ENCODE peak calls at places on chromosomes 12 and 14, in ten cellular contexts. T is ovary, V is Panc1, G is RWPE2, Y is neural crest cell, L is kidney epithelial cell, N is fibroblast of lung, J is stomach, P is GM12865, X is RWPE1. F is an unnamed sample.

GRCh38 chr12:55727643-55728184 is 1.1 kb downstream of the CD63 start:
- DNase-seq in T (peak), V (no peak), G (no peak), Y (no peak), L (no peak), N (peak), J (peak), P (no peak), X (no peak), F (no peak)

GRCh38 chr12:52258335-52258901 is 16.0 kb upstream of the KRT86 start:
- DNase-seq in T (no peak), V (no peak), G (peak), Y (peak), L (no peak), N (peak), J (peak), P (no peak), X (no peak), F (peak)

GRCh38 chr14:43183916-43184315 is 1323.2 kb downstream of the FSCB start:
- DNase-seq in T (no peak), V (no peak), G (no peak), Y (no peak), L (no peak), N (no peak), J (no peak), P (no peak), X (no peak), F (no peak)

GRCh38 chr12:17035372-17035771 is 429.4 kb upstream of the LMO3 start:
- DNase-seq in T (no peak), V (no peak), G (no peak), Y (no peak), L (no peak), N (no peak), J (no peak), P (no peak), X (no peak), F (no peak)

GRCh38 chr14:29222671-29223268 is 456.2 kb downstream of the FOXG1 start:
- DNase-seq in T (no peak), V (peak), G (no peak), Y (no peak), L (no peak), N (peak), J (no peak), P (peak), X (peak), F (no peak)

GRCh38 chr12:106139422-106140141 is 828 bp upstream of the NUAK1 start:
- DNase-seq in T (peak), V (no peak), G (peak), Y (peak), L (no peak), N (peak), J (peak), P (peak), X (peak), F (no peak)

GRCh38 chr14:38627163-38627562 is 371.3 kb upstream of the CLEC14A start:
- DNase-seq in T (no peak), V (no peak), G (peak), Y (no peak), L (no peak), N (no peak), J (no peak), P (no peak), X (no peak), F (no peak)

GRCh38 chr14:22432348-22432976 is 156.6 kb downstream of the DAD1 start:
- DNase-seq in T (peak), V (peak), G (no peak), Y (no peak), L (peak), N (peak), J (peak), P (peak), X (peak), F (no peak)

GRCh38 chr12:100371146-100371545 is 14.3 kb downstream of the SLC17A8 start:
- DNase-seq in T (no peak), V (no peak), G (no peak), Y (no peak), L (no peak), N (no peak), J (no peak), P (no peak), X (no peak), F (no peak)

GRCh38 chr12:81176796-81177195 is 98.9 kb downstream of the ACSS3 start:
- DNase-seq in T (no peak), V (no peak), G (no peak), Y (no peak), L (no peak), N (peak), J (no peak), P (no peak), X (no peak), F (no peak)

GRCh38 chr14:24130380-24130716 is at the start of gene FITM1:
- DNase-seq in T (no peak), V (no peak), G (no peak), Y (no peak), L (no peak), N (no peak), J (no peak), P (no peak), X (no peak), F (no peak)

GRCh38 chr12:70190252-70191010 is 52.8 kb upstream of the CNOT2 start:
- DNase-seq in T (no peak), V (no peak), G (no peak), Y (no peak), L (no peak), N (peak), J (no peak), P (no peak), X (peak), F (no peak)

GRCh38 chr14:93083898-93084297 is 31.8 kb downstream of the ITPK1 start:
- DNase-seq in T (no peak), V (no peak), G (no peak), Y (no peak), L (no peak), N (no peak), J (no peak), P (no peak), X (no peak), F (no peak)

GRCh38 chr12:66898700-66899469 is 220.0 kb upstream of the GRIP1 start:
- DNase-seq in T (no peak), V (no peak), G (no peak), Y (no peak), L (no peak), N (no peak), J (no peak), P (no peak), X (no peak), F (no peak)

GRCh38 chr12:49783917-49784676 is 42.7 kb downstream of the TMBIM6 start:
- DNase-seq in T (no peak), V (no peak), G (no peak), Y (no peak), L (no peak), N (peak), J (no peak), P (no peak), X (no peak), F (no peak)

GRCh38 chr14:34843011-34843554 is 32.1 kb downstream of the BAZ1A start:
- DNase-seq in T (no peak), V (no peak), G (peak), Y (no peak), L (peak), N (peak), J (no peak), P (peak), X (peak), F (peak)

GRCh38 chr12:5988088-5988487 is 43.0 kb upstream of the ANO2 start:
- DNase-seq in T (no peak), V (no peak), G (no peak), Y (no peak), L (no peak), N (no peak), J (no peak), P (no peak), X (no peak), F (no peak)

GRCh38 chr12:104662908-104663307 is 206.2 kb downstream of the CHST11 start:
- DNase-seq in T (no peak), V (no peak), G (no peak), Y (no peak), L (no peak), N (no peak), J (no peak), P (no peak), X (no peak), F (no peak)

GRCh38 chr12:108640802-108641445 is 7.2 kb upstream of the SELPLG start:
- DNase-seq in T (peak), V (no peak), G (no peak), Y (no peak), L (no peak), N (peak), J (peak), P (no peak), X (no peak), F (no peak)

GRCh38 chr12:45966486-45966885 is 23.9 kb downstream of the SCAF11 start:
- DNase-seq in T (no peak), V (no peak), G (no peak), Y (no peak), L (peak), N (peak), J (no peak), P (no peak), X (peak), F (no peak)

GRCh38 chr14:86420131-86420530 is 890.2 kb downstream of the FLRT2 start:
- DNase-seq in T (no peak), V (no peak), G (no peak), Y (no peak), L (no peak), N (no peak), J (no peak), P (no peak), X (no peak), F (no peak)

GRCh38 chr14:86423212-86423611 is 893.3 kb downstream of the FLRT2 start:
- DNase-seq in T (no peak), V (no peak), G (no peak), Y (no peak), L (no peak), N (no peak), J (no peak), P (no peak), X (no peak), F (no peak)
- TF ChIP-seq CTCF in T (no peak), V (no peak), G (no peak), Y (no peak), L (no peak), N (no peak), J (no peak), P (no peak), X (no peak), F (no peak)

GRCh38 chr12:98224584-98225221 is 290.7 kb upstream of the TMPO start:
- DNase-seq in T (no peak), V (no peak), G (no peak), Y (no peak), L (no peak), N (no peak), J (no peak), P (peak), X (no peak), F (peak)

GRCh38 chr12:98228619-98229538 is 286.5 kb upstream of the TMPO start:
- DNase-seq in T (no peak), V (no peak), G (no peak), Y (no peak), L (no peak), N (no peak), J (no peak), P (no peak), X (no peak), F (no peak)

GRCh38 chr12:98232753-98233385 is 282.5 kb upstream of the TMPO start:
- DNase-seq in T (no peak), V (no peak), G (no peak), Y (no peak), L (no peak), N (peak), J (no peak), P (no peak), X (no peak), F (no peak)

GRCh38 chr12:98229539-98229921 is 285.9 kb upstream of the TMPO start:
- DNase-seq in T (no peak), V (no peak), G (no peak), Y (no peak), L (no peak), N (no peak), J (no peak), P (no peak), X (no peak), F (no peak)

DNA sequence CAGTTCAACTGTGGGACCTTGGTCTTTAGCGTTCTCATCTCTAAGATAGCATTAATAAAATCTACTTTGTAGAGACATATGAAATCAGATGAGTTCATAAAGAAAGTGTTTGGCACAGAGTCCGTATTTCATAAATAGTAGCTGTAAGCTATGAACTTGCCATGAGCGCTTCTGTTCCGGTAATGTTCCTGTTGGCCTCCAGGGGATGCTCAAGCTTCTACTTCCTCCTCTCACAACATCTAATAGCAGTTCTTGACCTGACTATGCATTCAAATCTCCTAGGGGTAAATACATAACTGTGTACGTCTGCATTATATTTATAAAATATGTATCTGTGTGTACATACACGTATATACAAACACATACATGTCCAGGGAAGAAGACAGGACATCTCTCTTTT is 288.2 kb upstream of the TMPO start:
- DNase-seq in T (no peak), V (no peak), G (no peak), Y (no peak), L (no peak), N (no peak), J (no peak), P (peak), X (no peak), F (no peak)
- TF ChIP-seq CTCF in T (no peak), V (peak), G (peak), Y (peak), L (peak), N (peak), J (no peak), P (peak), X (no peak), F (no peak)

GRCh38 chr12:25924535-25925001 is 33.9 kb upstream of the RASSF8 start:
- DNase-seq in T (no peak), V (no peak), G (peak), Y (no peak), L (no peak), N (no peak), J (no peak), P (no peak), X (peak), F (no peak)
- TF ChIP-seq CTCF in T (no peak), V (no peak), G (no peak), Y (no peak), L (no peak), N (no peak), J (no peak), P (no peak), X (no peak), F (no peak)

GRCh38 chr12:92829683-92830282 is 99.3 kb downstream of the EEA1 start:
- DNase-seq in T (no peak), V (no peak), G (no peak), Y (no peak), L (no peak), N (no peak), J (no peak), P (no peak), X (no peak), F (no peak)

GRCh38 chr12:92828565-92828964 is 100.5 kb downstream of the EEA1 start:
- DNase-seq in T (no peak), V (no peak), G (no peak), Y (no peak), L (no peak), N (no peak), J (no peak), P (no peak), X (no peak), F (no peak)

GRCh38 chr12:92827836-92828431 is 101.2 kb downstream of the EEA1 start:
- DNase-seq in T (no peak), V (peak), G (no peak), Y (peak), L (no peak), N (peak), J (no peak), P (peak), X (peak), F (peak)
- TF ChIP-seq CTCF in T (no peak), V (peak), G (peak), Y (peak), L (peak), N (peak), J (no peak), P (peak), X (peak), F (no peak)

F was measured in GM20000.